ENCODE peak calls at places on chromosomes 4 and X, in five cellular contexts. One of them, this sample, is unnamed. For H3K4me1, the result is how much of the 10 kb centered on the place peaks cover.

GRCh38 chr4:128388352-128388630 is 100.7 kb upstream of the PGRMC2 start:
- DNase-seq in sigmoid colon: no peak
- DNase-seq in CD8-positive, alpha-beta memory T cell: no peak
- DNase-seq in ovary: no peak
- DNase-seq in OCI-LY7: no peak
- DNase-seq in this sample: no peak

GRCh38 chrX:110251961-110252360 is 65.9 kb downstream of the AMMECR1 start:
- DNase-seq in OCI-LY7: no peak
- DNase-seq in CD8-positive, alpha-beta memory T cell: no peak
- DNase-seq in sigmoid colon: no peak
- DNase-seq in ovary: no peak
- DNase-seq in this sample: no peak

GRCh38 chr4:186829097-186829496 is 105.4 kb upstream of the FAT1 start:
- DNase-seq in ovary: no peak
- DNase-seq in CD8-positive, alpha-beta memory T cell: no peak
- DNase-seq in sigmoid colon: no peak
- DNase-seq in OCI-LY7: no peak
- DNase-seq in this sample: no peak

GRCh38 chrX:40106677-40107290 is 9.0 kb upstream of the BCOR start:
- DNase-seq in CD8-positive, alpha-beta memory T cell: no peak
- DNase-seq in sigmoid colon: no peak
- DNase-seq in OCI-LY7: no peak
- DNase-seq in ovary: peak
- DNase-seq in this sample: no peak

GRCh38 chr4:132642196-132642817 is 506.8 kb upstream of the PCDH10 start:
- DNase-seq in CD8-positive, alpha-beta memory T cell: no peak
- DNase-seq in ovary: no peak
- DNase-seq in OCI-LY7: peak
- DNase-seq in sigmoid colon: no peak
- DNase-seq in this sample: no peak

GRCh38 chr4:73648478-73648877 is 28.2 kb upstream of the RASSF6 start:
- DNase-seq in OCI-LY7: no peak
- DNase-seq in sigmoid colon: no peak
- DNase-seq in ovary: no peak
- DNase-seq in CD8-positive, alpha-beta memory T cell: no peak
- DNase-seq in this sample: no peak

GRCh38 chr4:92497141-92497540 is 193.4 kb downstream of the GRID2 start:
- DNase-seq in ovary: no peak
- DNase-seq in CD8-positive, alpha-beta memory T cell: no peak
- DNase-seq in OCI-LY7: no peak
- DNase-seq in sigmoid colon: no peak
- DNase-seq in this sample: no peak

GRCh38 chr4:102625232-102625930 is 124.2 kb downstream of the NFKB1 start:
- DNase-seq in ovary: peak
- DNase-seq in OCI-LY7: peak
- DNase-seq in CD8-positive, alpha-beta memory T cell: peak
- DNase-seq in sigmoid colon: no peak
- DNase-seq in this sample: peak

GRCh38 chrX:109487640-109488039 is 5.8 kb upstream of the GUCY2F start:
- DNase-seq in CD8-positive, alpha-beta memory T cell: no peak
- DNase-seq in ovary: no peak
- DNase-seq in sigmoid colon: no peak
- DNase-seq in OCI-LY7: peak
- DNase-seq in this sample: no peak

GRCh38 chr4:153114771-153115321 is 89.4 kb upstream of the TRIM2 start:
- DNase-seq in ovary: no peak
- DNase-seq in CD8-positive, alpha-beta memory T cell: no peak
- DNase-seq in sigmoid colon: no peak
- DNase-seq in OCI-LY7: no peak
- DNase-seq in this sample: peak

GRCh38 chr4:26271703-26272102 is 49.1 kb upstream of the RBPJ start:
- DNase-seq in OCI-LY7: no peak
- DNase-seq in sigmoid colon: no peak
- DNase-seq in CD8-positive, alpha-beta memory T cell: no peak
- DNase-seq in ovary: no peak
- DNase-seq in this sample: no peak

GRCh38 chr4:46994007-46994405 is 625 bp upstream of the GABRA4 start:
- DNase-seq in ovary: no peak
- DNase-seq in OCI-LY7: no peak
- DNase-seq in sigmoid colon: no peak
- DNase-seq in CD8-positive, alpha-beta memory T cell: no peak
- DNase-seq in this sample: no peak

GRCh38 chrX:23554304-23554703 is 113.0 kb upstream of the PRDX4 start:
- DNase-seq in CD8-positive, alpha-beta memory T cell: no peak
- DNase-seq in OCI-LY7: peak
- DNase-seq in sigmoid colon: no peak
- DNase-seq in ovary: no peak
- DNase-seq in this sample: no peak

GRCh38 chr4:65416875-65417274 is 253.4 kb downstream of the EPHA5 start:
- DNase-seq in CD8-positive, alpha-beta memory T cell: no peak
- DNase-seq in ovary: no peak
- DNase-seq in sigmoid colon: no peak
- DNase-seq in OCI-LY7: no peak
- DNase-seq in this sample: no peak

GRCh38 chr4:158411180-158411721 is 110.4 kb upstream of the RXFP1 start:
- DNase-seq in OCI-LY7: no peak
- DNase-seq in ovary: no peak
- DNase-seq in sigmoid colon: no peak
- DNase-seq in CD8-positive, alpha-beta memory T cell: no peak
- DNase-seq in this sample: no peak

GRCh38 chr4:74202062-74202586 is 44.2 kb downstream of the MTHFD2L start:
- DNase-seq in ovary: no peak
- DNase-seq in CD8-positive, alpha-beta memory T cell: no peak
- DNase-seq in sigmoid colon: no peak
- DNase-seq in OCI-LY7: no peak
- DNase-seq in this sample: no peak

GRCh38 chr4:142411993-142412392 is 434.1 kb downstream of the INPP4B start:
- DNase-seq in ovary: no peak
- DNase-seq in OCI-LY7: no peak
- DNase-seq in CD8-positive, alpha-beta memory T cell: no peak
- DNase-seq in sigmoid colon: no peak
- DNase-seq in this sample: no peak

GRCh38 chr4:11042760-11043159 is 358.2 kb upstream of the CLNK start:
- DNase-seq in OCI-LY7: no peak
- DNase-seq in CD8-positive, alpha-beta memory T cell: no peak
- DNase-seq in sigmoid colon: no peak
- DNase-seq in ovary: no peak
- DNase-seq in this sample: no peak

GRCh38 chr4:82984459-82984858 is 26.2 kb downstream of the LIN54 start:
- DNase-seq in sigmoid colon: no peak
- DNase-seq in ovary: no peak
- DNase-seq in OCI-LY7: no peak
- DNase-seq in CD8-positive, alpha-beta memory T cell: no peak
- DNase-seq in this sample: no peak

DNA sequence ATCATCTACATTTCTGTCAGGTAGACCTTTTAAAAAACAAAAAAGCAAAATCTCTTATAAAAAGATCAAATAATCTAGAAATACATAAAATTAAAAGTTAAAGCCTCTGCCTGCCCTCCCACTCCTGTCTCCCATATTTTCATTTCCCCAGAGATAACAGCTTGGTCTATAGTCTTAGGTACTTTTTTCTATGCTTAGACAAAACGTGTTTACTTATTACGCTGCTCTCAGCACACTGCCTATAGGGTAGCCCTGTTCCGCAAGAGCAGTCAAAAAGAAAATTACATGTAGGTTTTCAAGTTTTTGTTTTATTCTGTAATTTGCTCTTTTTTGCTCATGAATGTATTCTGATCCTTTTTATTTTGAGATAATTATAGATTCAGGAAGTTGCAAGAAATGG is 73.3 kb downstream of the TAF1 start:
- DNase-seq in ovary: no peak
- DNase-seq in sigmoid colon: no peak
- DNase-seq in OCI-LY7: no peak
- DNase-seq in CD8-positive, alpha-beta memory T cell: no peak
- DNase-seq in this sample: no peak
- H3K4me1 ChIP-seq in ovary: under half
- H3K4me1 ChIP-seq in sigmoid colon: under half
- H3K4me1 ChIP-seq in OCI-LY7: under half
- H3K4me1 ChIP-seq in CD8-positive, alpha-beta memory T cell: under half
- H3K4me1 ChIP-seq in this sample: under half

GRCh38 chr4:68734095-68734494 is 63.6 kb upstream of the UGT2B15 start:
- DNase-seq in ovary: no peak
- DNase-seq in sigmoid colon: no peak
- DNase-seq in CD8-positive, alpha-beta memory T cell: no peak
- DNase-seq in OCI-LY7: no peak
- DNase-seq in this sample: no peak
- H3K4me1 ChIP-seq in ovary: under half
- H3K4me1 ChIP-seq in sigmoid colon: under half
- H3K4me1 ChIP-seq in CD8-positive, alpha-beta memory T cell: under half
- H3K4me1 ChIP-seq in OCI-LY7: under half
- H3K4me1 ChIP-seq in this sample: under half

GRCh38 chr4:2803624-2804448 is 11.0 kb downstream of the SH3BP2 start:
- DNase-seq in CD8-positive, alpha-beta memory T cell: no peak
- DNase-seq in sigmoid colon: peak
- DNase-seq in ovary: peak
- DNase-seq in OCI-LY7: no peak
- DNase-seq in this sample: no peak
- H3K4me1 ChIP-seq in CD8-positive, alpha-beta memory T cell: under half
- H3K4me1 ChIP-seq in sigmoid colon: half or more
- H3K4me1 ChIP-seq in ovary: under half
- H3K4me1 ChIP-seq in OCI-LY7: under half
- H3K4me1 ChIP-seq in this sample: under half

GRCh38 chr4:184647391-184648101 is 1.7 kb downstream of the CASP3 start:
- DNase-seq in sigmoid colon: no peak
- DNase-seq in ovary: no peak
- DNase-seq in CD8-positive, alpha-beta memory T cell: no peak
- DNase-seq in OCI-LY7: no peak
- DNase-seq in this sample: no peak
- H3K4me1 ChIP-seq in sigmoid colon: under half
- H3K4me1 ChIP-seq in ovary: under half
- H3K4me1 ChIP-seq in CD8-positive, alpha-beta memory T cell: half or more
- H3K4me1 ChIP-seq in OCI-LY7: under half
- H3K4me1 ChIP-seq in this sample: half or more

DNA sequence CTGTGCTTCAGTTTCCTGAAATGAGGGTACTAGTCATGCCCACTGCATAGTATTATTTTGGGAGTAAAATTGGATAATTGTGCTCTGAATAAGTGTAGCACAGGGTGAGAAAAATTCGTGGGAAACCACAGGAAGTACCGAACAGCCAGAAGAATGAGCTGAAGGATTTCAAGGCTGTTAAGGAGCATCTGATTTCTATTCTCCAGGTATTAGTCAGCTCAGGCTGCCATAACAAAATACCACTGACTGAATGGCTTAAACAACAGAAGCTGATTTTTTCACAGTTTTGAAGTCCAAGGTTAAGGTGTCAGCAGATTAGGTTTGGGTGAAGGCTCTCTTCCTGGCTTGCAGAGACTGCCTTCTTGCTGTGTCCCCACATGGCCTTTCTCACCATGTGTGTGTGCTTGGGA is 41.9 kb downstream of the WWC2 start:
- DNase-seq in OCI-LY7: no peak
- DNase-seq in sigmoid colon: no peak
- DNase-seq in ovary: no peak
- DNase-seq in CD8-positive, alpha-beta memory T cell: no peak
- DNase-seq in this sample: no peak
- H3K4me1 ChIP-seq in OCI-LY7: under half
- H3K4me1 ChIP-seq in sigmoid colon: under half
- H3K4me1 ChIP-seq in ovary: under half
- H3K4me1 ChIP-seq in CD8-positive, alpha-beta memory T cell: under half
- H3K4me1 ChIP-seq in this sample: under half